ENCODE peak calls at places on chromosomes 3 and 15, in nine cellular contexts. V is fibroblast of mammary gland; H is body of pancreas; X is activated CD4-positive, alpha-beta T cell treated with anti-CD3 and anti-CD28 coated beads, Interleukin-2, amount 50 U/mL, for 1 hour; Z is activated naive CD4-positive, alpha-beta T cell treated with anti-CD3 and anti-CD28 coated beads, Interleukin-2, amount 50 U/mL, for 16 hours; K is EH; M is pons; B is Right ventricle myocardium superior; Y is heart left ventricle. G is an unnamed sample.

GRCh38 chr3:102195198-102195948 is 239.4 kb upstream of the ZPLD1 start:
- DNase-seq in V (peak; percentile 68), H (peak; percentile 67), X (no peak), Z (no peak), K (peak; percentile 79), M (no peak), B (no peak), Y (no peak), G (no peak)

GRCh38 chr3:183156266-183156665 is 6.3 kb downstream of the LAMP3 start:
- DNase-seq in V (no peak), H (no peak), X (no peak), Z (no peak), K (no peak), M (no peak), B (no peak), Y (no peak), G (no peak)

GRCh38 chr3:185630182-185630622 is 44.1 kb downstream of the SENP2 start:
- DNase-seq in V (peak; percentile 77), H (peak; percentile 39), X (no peak), Z (no peak), K (peak; percentile 50), M (peak; percentile 56), B (peak; percentile 84), Y (peak; percentile 48), G (no peak)

GRCh38 chr3:133962879-133963278 is 66.8 kb downstream of the SLCO2A1 start:
- DNase-seq in V (peak; percentile 84), H (no peak), X (no peak), Z (no peak), K (peak; percentile 89), M (no peak), B (no peak), Y (no peak), G (no peak)

GRCh38 chr3:16378920-16379319 is 113.9 kb downstream of the OXNAD1 start:
- DNase-seq in V (peak; percentile 73), H (no peak), X (no peak), Z (no peak), K (peak; percentile 79), M (no peak), B (no peak), Y (no peak), G (no peak)

GRCh38 chr15:59303641-59304433 is 68.8 kb downstream of the MYO1E start:
- DNase-seq in V (peak; percentile 80), H (no peak), X (no peak), Z (no peak), K (peak; percentile 30), M (peak; percentile 79), B (no peak), Y (no peak), G (no peak)

GRCh38 chr15:61118885-61119284 is 110.2 kb downstream of the RORA start:
- DNase-seq in V (no peak), H (no peak), X (no peak), Z (no peak), K (no peak), M (no peak), B (no peak), Y (no peak), G (no peak)

GRCh38 chr15:41291065-41291631 is 41.2 kb downstream of the OIP5 start:
- DNase-seq in V (no peak), H (no peak), X (no peak), Z (no peak), K (no peak), M (peak; percentile 55), B (no peak), Y (no peak), G (no peak)

GRCh38 chr3:122513386-122514122 is 1.2 kb downstream of the KPNA1 start:
- DNase-seq in V (peak; percentile 77), H (no peak), X (no peak), Z (no peak), K (peak; percentile 30), M (no peak), B (no peak), Y (no peak), G (no peak)

G was measured in iPS DF 19.7.